ENCODE peak calls at places on chromosomes 3 and 15, in eight cellular contexts. B, U, X, I, V, F, C and T are unnamed samples.

GRCh38 chr15:30882861-30883433 is 20.8 kb upstream of the FAN1 start:
- DNase-seq in V (no peak), U (no peak), F (no peak), B (no peak), C (no peak), I (no peak), X (no peak), T (no peak)

GRCh38 chr3:46926871-46927717 is 49.5 kb downstream of the CCDC12 start:
- DNase-seq in V (no peak), X (no peak), B (peak), I (no peak), U (no peak), F (peak), C (no peak), T (no peak)

GRCh38 chr3:183541738-183542137 is 13.8 kb downstream of the KLHL6 start:
- DNase-seq in U (no peak), X (no peak), C (no peak), F (no peak), I (no peak), V (no peak), B (no peak), T (no peak)

GRCh38 chr3:86976206-86976605 is 14.7 kb downstream of the VGLL3 start:
- DNase-seq in F (no peak), U (no peak), C (no peak), B (no peak), V (no peak), I (no peak), X (no peak), T (no peak)

GRCh38 chr3:159126261-159127020 is 324.6 kb downstream of the MFSD1 start:
- DNase-seq in C (no peak), U (no peak), F (no peak), X (no peak), I (no peak), V (peak), B (no peak), T (peak)

GRCh38 chr3:114216186-114216970 is 21.0 kb downstream of the ZNF80 start:
- DNase-seq in B (no peak), F (no peak), X (no peak), C (no peak), I (no peak), U (no peak), V (no peak), T (peak)

GRCh38 chr15:31372635-31373091 is 46.0 kb downstream of the KLF13 start:
- DNase-seq in F (peak), U (peak), B (peak), V (peak), C (no peak), I (no peak), X (peak), T (peak)

GRCh38 chr3:126939347-126939735 is 43.6 kb upstream of the PLXNA1 start:
- DNase-seq in F (no peak), U (no peak), B (no peak), V (no peak), C (no peak), I (no peak), X (no peak), T (no peak)

GRCh38 chr3:149463921-149464320 is 10.6 kb upstream of the TM4SF4 start:
- DNase-seq in F (no peak), U (no peak), I (no peak), X (no peak), C (no peak), V (no peak), B (no peak), T (no peak)

GRCh38 chr3:101928890-101929289 is 79.6 kb downstream of the NFKBIZ start:
- DNase-seq in I (no peak), V (no peak), C (no peak), F (no peak), X (no peak), B (no peak), U (no peak), T (peak)

GRCh38 chr3:179652467-179653105 is at the start of gene USP13:
- DNase-seq in B (peak), I (peak), C (peak), U (peak), F (peak), X (peak), V (no peak), T (peak)

GRCh38 chr15:45456212-45457106 is 66.1 kb downstream of the SLC30A4 start:
- DNase-seq in X (peak), B (peak), F (no peak), I (peak), C (no peak), U (no peak), V (peak), T (peak)

GRCh38 chr3:158668506-158668905 is 3.9 kb downstream of the LXN start:
- DNase-seq in X (no peak), C (no peak), F (no peak), B (no peak), U (no peak), V (no peak), I (no peak), T (no peak)

GRCh38 chr3:155281892-155282291 is 11.6 kb downstream of the STRIT1 start:
- DNase-seq in I (no peak), X (no peak), U (no peak), B (no peak), F (no peak), C (no peak), V (no peak), T (no peak)

GRCh38 chr3:34843479-34843870 is 795.9 kb upstream of the ARPP21 start:
- DNase-seq in F (no peak), V (no peak), U (no peak), X (no peak), C (no peak), B (no peak), I (no peak), T (no peak)

GRCh38 chr15:83288381-83288801 is 3.9 kb upstream of the BNC1 start:
- DNase-seq in F (peak), X (no peak), V (no peak), C (no peak), U (no peak), B (no peak), I (no peak), T (peak)

GRCh38 chr15:61871926-61872522 is 188.2 kb downstream of the VPS13C start:
- DNase-seq in F (no peak), C (peak), B (no peak), I (no peak), X (peak), U (peak), V (no peak), T (peak)

GRCh38 chr15:77014137-77015081 is 19.5 kb downstream of the PSTPIP1 start:
- DNase-seq in F (no peak), I (no peak), B (no peak), U (no peak), C (no peak), V (no peak), X (no peak), T (no peak)

GRCh38 chr15:51970132-51970817 is 1.3 kb downstream of the LEO1 start:
- DNase-seq in C (no peak), F (no peak), V (no peak), U (no peak), X (peak), I (no peak), B (no peak), T (no peak)